ENCODE peak calls at places on chromosomes 5 and 9, in seven cellular contexts. One of them, this sample, is unnamed. For H3K9me3, the result is how much of the 10 kb centered on the place peaks cover.

GRCh38 chr5:91848453-91848852 is 465.3 kb upstream of the ARRDC3 start:
- DNase-seq in right lobe of liver: no peak
- DNase-seq in IMR-90: peak
- DNase-seq in CD4-positive, alpha-beta memory T cell: no peak
- DNase-seq in ovary: no peak
- DNase-seq in right atrium auricular region: no peak
- DNase-seq in upper lobe of right lung: no peak
- DNase-seq in this sample: no peak

GRCh38 chr5:20276061-20276958 is 288.3 kb upstream of the CDH18 start:
- DNase-seq in CD4-positive, alpha-beta memory T cell: no peak
- DNase-seq in right atrium auricular region: no peak
- DNase-seq in right lobe of liver: no peak
- DNase-seq in ovary: no peak
- DNase-seq in upper lobe of right lung: no peak
- DNase-seq in IMR-90: peak
- DNase-seq in this sample: no peak

GRCh38 chr5:69491027-69491426 is 1.6 kb upstream of the OCLN start:
- DNase-seq in upper lobe of right lung: no peak
- DNase-seq in IMR-90: no peak
- DNase-seq in right atrium auricular region: no peak
- DNase-seq in ovary: no peak
- DNase-seq in right lobe of liver: no peak
- DNase-seq in CD4-positive, alpha-beta memory T cell: no peak
- DNase-seq in this sample: no peak

GRCh38 chr9:135305546-135306180 is 173.9 kb upstream of the PPP1R26 start:
- DNase-seq in right lobe of liver: no peak
- DNase-seq in ovary: no peak
- DNase-seq in upper lobe of right lung: no peak
- DNase-seq in right atrium auricular region: no peak
- DNase-seq in IMR-90: no peak
- DNase-seq in CD4-positive, alpha-beta memory T cell: no peak
- DNase-seq in this sample: no peak

GRCh38 chr9:133087429-133088145 is 25.8 kb downstream of the CEL start:
- DNase-seq in upper lobe of right lung: peak
- DNase-seq in right atrium auricular region: no peak
- DNase-seq in CD4-positive, alpha-beta memory T cell: no peak
- DNase-seq in right lobe of liver: no peak
- DNase-seq in IMR-90: no peak
- DNase-seq in ovary: no peak
- DNase-seq in this sample: no peak

GRCh38 chr5:5605170-5605764 is 182.8 kb downstream of the ICE1 start:
- DNase-seq in right lobe of liver: no peak
- DNase-seq in ovary: no peak
- DNase-seq in CD4-positive, alpha-beta memory T cell: no peak
- DNase-seq in upper lobe of right lung: no peak
- DNase-seq in right atrium auricular region: no peak
- DNase-seq in IMR-90: no peak
- DNase-seq in this sample: no peak

GRCh38 chr5:101160002-101160401 is 256.9 kb upstream of the ST8SIA4 start:
- DNase-seq in IMR-90: no peak
- DNase-seq in CD4-positive, alpha-beta memory T cell: no peak
- DNase-seq in right atrium auricular region: no peak
- DNase-seq in ovary: no peak
- DNase-seq in right lobe of liver: no peak
- DNase-seq in upper lobe of right lung: no peak
- DNase-seq in this sample: no peak

GRCh38 chr5:98514106-98514665 is 259.3 kb upstream of the RGMB start:
- DNase-seq in upper lobe of right lung: no peak
- DNase-seq in right atrium auricular region: no peak
- DNase-seq in right lobe of liver: no peak
- DNase-seq in CD4-positive, alpha-beta memory T cell: no peak
- DNase-seq in IMR-90: no peak
- DNase-seq in ovary: no peak
- DNase-seq in this sample: no peak

DNA sequence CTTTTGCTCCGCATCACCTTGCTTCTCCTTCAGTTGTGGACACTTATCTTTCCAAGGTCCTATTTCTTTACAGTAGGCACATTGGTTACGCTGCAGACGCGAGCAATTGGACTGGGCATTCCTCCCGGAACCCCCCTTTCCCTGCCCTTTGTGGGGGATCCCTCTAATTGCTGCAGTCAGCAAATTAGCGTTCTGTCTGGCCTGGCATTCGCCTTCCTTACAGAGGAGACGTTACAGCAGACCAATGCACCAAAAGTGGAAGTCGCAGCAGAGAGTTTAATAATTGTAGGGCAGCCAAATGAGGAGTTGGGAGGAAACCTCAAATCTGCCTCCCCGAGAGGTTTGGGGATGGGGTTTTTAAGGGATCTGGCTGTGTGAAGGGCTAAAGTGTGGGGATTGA is 5.3 kb upstream of the ZNF354C start:
- DNase-seq in ovary: no peak
- DNase-seq in CD4-positive, alpha-beta memory T cell: no peak
- DNase-seq in upper lobe of right lung: no peak
- DNase-seq in right atrium auricular region: no peak
- DNase-seq in right lobe of liver: no peak
- DNase-seq in IMR-90: no peak
- DNase-seq in this sample: no peak
- H3K9me3 ChIP-seq in ovary: under half
- H3K9me3 ChIP-seq in CD4-positive, alpha-beta memory T cell: under half
- H3K9me3 ChIP-seq in upper lobe of right lung: under half
- H3K9me3 ChIP-seq in right atrium auricular region: under half
- H3K9me3 ChIP-seq in right lobe of liver: under half
- H3K9me3 ChIP-seq in IMR-90: under half
- H3K9me3 ChIP-seq in this sample: under half

DNA sequence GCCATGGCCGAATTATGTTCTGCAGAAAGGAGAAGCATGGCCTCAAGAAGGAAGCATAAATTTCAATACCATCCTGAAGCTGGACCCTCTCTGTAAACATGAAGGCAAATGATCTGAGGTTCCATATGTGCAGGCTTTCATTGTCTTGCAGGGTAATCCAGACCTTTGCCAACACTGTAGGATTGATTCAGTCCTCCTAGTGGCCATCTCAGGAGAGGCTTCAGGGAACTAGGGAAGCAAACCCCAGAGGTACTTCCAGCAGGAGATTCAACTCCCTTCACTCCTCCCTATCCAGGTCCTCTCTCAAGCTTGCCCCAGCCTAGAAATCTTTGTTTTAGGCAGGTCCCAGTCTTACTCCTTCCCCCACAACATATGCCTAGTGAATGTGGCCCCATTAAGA is 99.3 kb upstream of the HCN1 start:
- DNase-seq in upper lobe of right lung: no peak
- DNase-seq in right atrium auricular region: no peak
- DNase-seq in right lobe of liver: no peak
- DNase-seq in ovary: no peak
- DNase-seq in CD4-positive, alpha-beta memory T cell: no peak
- DNase-seq in IMR-90: no peak
- DNase-seq in this sample: no peak
- H3K9me3 ChIP-seq in upper lobe of right lung: under half
- H3K9me3 ChIP-seq in right atrium auricular region: under half
- H3K9me3 ChIP-seq in right lobe of liver: under half
- H3K9me3 ChIP-seq in ovary: under half
- H3K9me3 ChIP-seq in CD4-positive, alpha-beta memory T cell: under half
- H3K9me3 ChIP-seq in IMR-90: under half
- H3K9me3 ChIP-seq in this sample: under half

GRCh38 chr5:56344594-56344993 is 111.5 kb upstream of the ANKRD55 start:
- DNase-seq in right lobe of liver: no peak
- DNase-seq in IMR-90: no peak
- DNase-seq in right atrium auricular region: no peak
- DNase-seq in CD4-positive, alpha-beta memory T cell: no peak
- DNase-seq in upper lobe of right lung: no peak
- DNase-seq in ovary: no peak
- DNase-seq in this sample: no peak

GRCh38 chr5:56346044-56346710 is 113.0 kb upstream of the ANKRD55 start:
- DNase-seq in right lobe of liver: no peak
- DNase-seq in ovary: no peak
- DNase-seq in IMR-90: no peak
- DNase-seq in CD4-positive, alpha-beta memory T cell: no peak
- DNase-seq in right atrium auricular region: no peak
- DNase-seq in upper lobe of right lung: no peak
- DNase-seq in this sample: no peak

GRCh38 chr5:56343988-56344387 is 110.9 kb upstream of the ANKRD55 start:
- DNase-seq in upper lobe of right lung: no peak
- DNase-seq in right lobe of liver: no peak
- DNase-seq in ovary: no peak
- DNase-seq in IMR-90: no peak
- DNase-seq in CD4-positive, alpha-beta memory T cell: no peak
- DNase-seq in right atrium auricular region: no peak
- DNase-seq in this sample: no peak

GRCh38 chr5:56345352-56345751 is 112.2 kb upstream of the ANKRD55 start:
- DNase-seq in CD4-positive, alpha-beta memory T cell: no peak
- DNase-seq in upper lobe of right lung: no peak
- DNase-seq in ovary: no peak
- DNase-seq in IMR-90: no peak
- DNase-seq in right lobe of liver: no peak
- DNase-seq in right atrium auricular region: no peak
- DNase-seq in this sample: no peak

GRCh38 chr5:56346717-56347116 is 113.6 kb upstream of the ANKRD55 start:
- DNase-seq in right lobe of liver: no peak
- DNase-seq in IMR-90: no peak
- DNase-seq in right atrium auricular region: no peak
- DNase-seq in ovary: no peak
- DNase-seq in CD4-positive, alpha-beta memory T cell: no peak
- DNase-seq in upper lobe of right lung: no peak
- DNase-seq in this sample: no peak
- H3K9me3 ChIP-seq in right lobe of liver: under half
- H3K9me3 ChIP-seq in IMR-90: under half
- H3K9me3 ChIP-seq in right atrium auricular region: under half
- H3K9me3 ChIP-seq in ovary: under half
- H3K9me3 ChIP-seq in CD4-positive, alpha-beta memory T cell: under half
- H3K9me3 ChIP-seq in upper lobe of right lung: under half
- H3K9me3 ChIP-seq in this sample: under half

GRCh38 chr9:38326122-38326521 is 66.4 kb upstream of the ALDH1B1 start:
- DNase-seq in right lobe of liver: no peak
- DNase-seq in right atrium auricular region: no peak
- DNase-seq in ovary: no peak
- DNase-seq in CD4-positive, alpha-beta memory T cell: no peak
- DNase-seq in IMR-90: no peak
- DNase-seq in upper lobe of right lung: no peak
- DNase-seq in this sample: no peak
- H3K9me3 ChIP-seq in right lobe of liver: under half
- H3K9me3 ChIP-seq in right atrium auricular region: under half
- H3K9me3 ChIP-seq in ovary: under half
- H3K9me3 ChIP-seq in CD4-positive, alpha-beta memory T cell: under half
- H3K9me3 ChIP-seq in IMR-90: under half
- H3K9me3 ChIP-seq in upper lobe of right lung: under half
- H3K9me3 ChIP-seq in this sample: under half

GRCh38 chr5:141182248-141182647 is at the start of gene PCDHB16:
- DNase-seq in ovary: peak
- DNase-seq in right lobe of liver: no peak
- DNase-seq in upper lobe of right lung: no peak
- DNase-seq in right atrium auricular region: peak
- DNase-seq in IMR-90: peak
- DNase-seq in CD4-positive, alpha-beta memory T cell: no peak
- DNase-seq in this sample: no peak
- H3K9me3 ChIP-seq in ovary: under half
- H3K9me3 ChIP-seq in right lobe of liver: under half
- H3K9me3 ChIP-seq in upper lobe of right lung: under half
- H3K9me3 ChIP-seq in right atrium auricular region: under half
- H3K9me3 ChIP-seq in IMR-90: under half
- H3K9me3 ChIP-seq in CD4-positive, alpha-beta memory T cell: under half
- H3K9me3 ChIP-seq in this sample: under half

This sample was measured in aorta.